ENCODE peak calls at places on chromosomes 1 and 21, in eight cellular contexts. E, V, R, U, L, P, D and Q are unnamed samples.

GRCh38 chr21:24895885-24896734 is 711.2 kb downstream of the MRPL39 start:
- ATAC-seq in D (no peak), U (no peak), E (no peak), R (peak; percentile 87), P (peak; percentile 70), V (no peak), L (no peak), Q (no peak)

GRCh38 chr1:153032677-153033308 is 1.8 kb downstream of the SPRR1B start:
- ATAC-seq in R (peak; percentile 67), D (peak; percentile 80), L (peak; percentile 75), P (peak; percentile 100), E (peak; percentile 98), V (peak; percentile 53), U (peak; percentile 43), Q (no peak)

GRCh38 chr1:57599233-57599994 is 175.6 kb upstream of the DAB1 start:
- ATAC-seq in R (no peak), D (no peak), E (no peak), V (no peak), L (no peak), P (peak; percentile 18), U (no peak), Q (peak; percentile 36)

GRCh38 chr1:12567288-12567819 is 50.7 kb downstream of the DHRS3 start:
- ATAC-seq in L (peak; percentile 17), D (peak; percentile 30), R (no peak), P (no peak), U (no peak), V (peak; percentile 20), E (no peak), Q (peak; percentile 9)

GRCh38 chr1:184427722-184428121 is 40.9 kb downstream of the C1orf21 start:
- ATAC-seq in P (no peak), D (no peak), R (no peak), U (peak; percentile 63), L (no peak), V (no peak), E (no peak), Q (no peak)

GRCh38 chr1:1063261-1063944 is 10.7 kb downstream of the RNF223 start:
- ATAC-seq in P (no peak), D (no peak), U (no peak), E (peak; percentile 5), V (peak; percentile 25), L (no peak), R (peak; percentile 4), Q (no peak)

GRCh38 chr21:41611966-41612606 is 104.1 kb upstream of the TMPRSS2 start:
- ATAC-seq in E (peak; percentile 89), U (no peak), R (peak; percentile 77), L (peak; percentile 85), P (peak; percentile 81), V (peak; percentile 81), D (peak; percentile 74), Q (no peak)

GRCh38 chr1:147821883-147822282 is 61.5 kb upstream of the GJA5 start:
- ATAC-seq in R (no peak), P (no peak), V (no peak), E (no peak), L (no peak), D (no peak), U (peak; percentile 84), Q (peak; percentile 95)

GRCh38 chr1:231408528-231409094 is 13.5 kb downstream of the EGLN1 start:
- ATAC-seq in P (no peak), V (peak; percentile 32), R (peak; percentile 18), L (no peak), D (no peak), E (peak; percentile 13), U (no peak), Q (no peak)

GRCh38 chr1:224113005-224113404 is 906 bp upstream of the FBXO28 start:
- ATAC-seq in P (no peak), L (no peak), R (no peak), V (no peak), D (no peak), E (no peak), U (no peak), Q (no peak)
- TF ChIP-seq POLR2AphosphoS5 in P (no peak), L (no peak), R (no peak), V (no peak), D (no peak), E (no peak), U (no peak), Q (no peak)

GRCh38 chr1:160638540-160638857 is 8.3 kb downstream of the SLAMF1 start:
- ATAC-seq in L (no peak), P (no peak), U (no peak), R (no peak), D (no peak), E (no peak), V (no peak), Q (no peak)
- H3K4me1 ChIP-seq in L (peaks cover 28% of the 10 kb centered on the region), P (peaks cover 9% of the 10 kb centered on the region), U (no peaks in the 10 kb centered on the region), R (peaks cover 50% of the 10 kb centered on the region), D (peaks cover 3% of the 10 kb centered on the region), E (no peaks in the 10 kb centered on the region), V (no peaks in the 10 kb centered on the region), Q (no peaks in the 10 kb centered on the region)

DNA sequence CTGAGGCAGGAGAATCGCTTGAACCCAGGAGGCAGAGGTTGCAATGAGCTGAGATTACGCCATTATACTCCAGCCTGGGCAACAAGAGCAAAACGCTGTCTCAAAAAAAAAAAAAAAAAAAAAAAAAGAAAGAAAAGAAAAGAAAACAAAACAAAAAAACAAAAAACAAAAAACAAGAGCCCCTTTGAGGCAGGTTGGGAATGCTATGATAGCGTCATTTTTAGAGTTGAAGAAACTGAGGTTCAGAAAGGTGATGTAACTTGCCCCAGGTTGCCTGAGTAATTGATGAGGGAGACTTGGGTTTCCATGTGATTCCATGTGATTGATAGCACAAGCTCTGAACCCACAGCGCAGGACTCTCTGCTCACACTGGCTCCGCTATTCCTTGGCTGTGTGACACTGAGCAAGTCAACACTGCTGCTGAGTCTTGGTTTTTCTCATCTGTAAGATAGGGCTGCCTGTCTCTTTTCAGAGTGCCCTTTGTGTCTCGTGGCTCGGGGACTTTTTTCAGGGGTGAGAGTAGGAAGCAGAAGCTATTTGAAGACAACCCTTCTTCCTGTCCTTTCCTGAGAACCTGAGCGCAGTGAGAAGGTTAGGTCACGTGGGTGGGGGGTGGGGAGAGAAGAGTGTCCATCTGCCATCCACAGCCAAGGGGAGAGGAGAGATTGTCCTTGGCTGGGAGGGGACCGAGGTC is 2.5 kb downstream of the CNR2 start:
- ATAC-seq in E (no peak), R (peak; percentile 39), U (no peak), L (no peak), D (peak; percentile 18), V (no peak), P (no peak), Q (no peak)
- TF ChIP-seq POLR2AphosphoS5 in E (no peak), R (peak; percentile 89), U (no peak), L (no peak), D (no peak), V (no peak), P (no peak), Q (no peak)

DNA sequence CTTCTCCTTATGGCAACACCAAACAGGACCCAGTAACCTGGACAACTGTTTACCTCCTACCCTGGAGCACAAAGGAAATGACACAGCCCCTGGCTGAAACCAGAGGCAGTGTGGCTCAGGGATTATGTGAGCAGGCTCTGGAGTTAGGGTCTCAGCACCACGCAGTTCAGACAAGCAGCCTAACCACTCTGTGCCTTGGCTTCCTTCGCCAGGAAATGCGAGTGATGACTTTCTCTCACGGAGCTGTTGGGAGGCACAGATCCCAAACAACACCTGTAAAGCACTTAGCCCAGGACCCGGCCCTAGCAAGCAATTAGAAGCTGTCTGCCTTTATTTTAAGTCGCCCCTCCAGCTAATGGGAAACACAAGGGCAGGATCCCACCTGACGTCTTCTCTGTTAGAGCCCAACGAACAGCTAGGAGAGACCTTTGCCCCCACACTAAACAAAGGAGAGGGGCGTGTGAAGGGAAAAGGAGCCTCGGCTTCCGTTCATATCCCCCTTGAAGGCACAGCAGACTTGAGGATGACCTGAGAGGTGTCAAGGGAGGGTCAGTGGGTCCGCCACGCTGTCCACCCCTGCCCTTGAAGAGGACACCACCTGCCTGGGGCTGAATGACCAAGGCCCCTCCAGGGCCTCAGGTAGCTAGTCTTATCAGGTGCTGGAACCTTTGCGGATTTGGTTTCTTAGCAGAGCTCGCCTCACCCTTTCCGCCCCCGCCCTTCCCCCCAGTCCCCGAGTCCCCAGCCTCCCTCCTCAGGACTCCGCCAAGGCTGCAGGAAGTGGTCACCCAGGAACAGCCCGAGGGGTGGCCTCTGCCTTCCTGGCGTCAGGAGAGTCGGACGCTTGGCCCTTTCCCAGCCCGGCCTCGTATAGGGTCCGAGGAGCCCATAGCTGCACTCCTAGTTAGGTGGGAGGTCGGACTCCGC is 836 bp downstream of the TMEM63A start:
- ATAC-seq in U (peak; percentile 66), E (peak; percentile 14), P (peak; percentile 10), L (peak; percentile 13), D (peak; percentile 78), R (peak; percentile 51), V (peak; percentile 47), Q (peak; percentile 35)
- H3K4me1 ChIP-seq in U (peaks cover 54% of the 10 kb centered on the region), E (peaks cover 39% of the 10 kb centered on the region), P (peaks cover 31% of the 10 kb centered on the region), L (peaks cover 66% of the 10 kb centered on the region), D (peaks cover 23% of the 10 kb centered on the region), R (peaks cover 30% of the 10 kb centered on the region), V (peaks cover 40% of the 10 kb centered on the region), Q (no peaks in the 10 kb centered on the region)

GRCh38 chr1:25743164-25744139 is 56.5 kb upstream of the SELENON start:
- ATAC-seq in R (peak; percentile 64), D (no peak), P (no peak), V (peak; percentile 24), U (peak; percentile 68), L (no peak), E (no peak), Q (peak; percentile 84)
- TF ChIP-seq POLR2AphosphoS5 in R (no peak), D (no peak), P (no peak), V (no peak), U (no peak), L (no peak), E (no peak), Q (peak; percentile 96)

DNA sequence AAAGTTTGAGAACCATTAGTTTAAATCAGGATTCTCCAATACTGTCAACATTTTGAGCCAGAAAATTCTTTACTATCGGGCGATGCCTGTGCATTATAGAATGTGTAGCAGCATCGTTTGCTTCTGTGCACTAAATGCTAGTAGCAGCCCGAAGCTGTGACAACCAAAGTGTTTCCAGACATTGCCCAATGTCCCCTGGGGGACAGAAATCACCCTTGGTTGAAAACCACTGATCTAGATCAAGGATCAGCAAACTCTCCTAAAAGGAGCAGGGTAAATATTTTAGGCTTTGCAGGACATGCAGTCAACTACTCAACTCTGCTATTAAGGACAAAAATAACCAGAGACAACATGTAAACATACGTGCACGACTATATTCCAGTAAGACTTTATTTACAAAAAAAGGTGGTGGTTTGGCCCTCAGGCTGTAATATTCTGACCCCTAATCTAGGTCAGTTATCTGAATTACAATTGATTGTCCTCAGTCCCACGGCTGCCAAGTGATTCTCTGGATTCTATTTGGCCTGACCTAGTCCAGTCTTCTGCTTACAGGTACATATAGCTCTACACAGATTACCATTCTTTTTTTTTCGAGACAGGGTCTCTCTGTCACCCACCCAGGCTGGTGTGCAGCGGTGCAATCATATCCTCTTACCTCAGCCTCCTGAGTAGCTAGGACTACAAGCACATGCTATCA is 10.6 kb downstream of the FAF1 start:
- ATAC-seq in L (no peak), D (no peak), E (no peak), R (no peak), P (no peak), V (no peak), U (no peak), Q (no peak)
- H3K4me1 ChIP-seq in L (peaks cover 12% of the 10 kb centered on the region), D (peaks cover 10% of the 10 kb centered on the region), E (no peaks in the 10 kb centered on the region), R (peaks cover 7% of the 10 kb centered on the region), P (no peaks in the 10 kb centered on the region), V (peaks cover 13% of the 10 kb centered on the region), U (peaks cover 4% of the 10 kb centered on the region), Q (no peaks in the 10 kb centered on the region)

DNA sequence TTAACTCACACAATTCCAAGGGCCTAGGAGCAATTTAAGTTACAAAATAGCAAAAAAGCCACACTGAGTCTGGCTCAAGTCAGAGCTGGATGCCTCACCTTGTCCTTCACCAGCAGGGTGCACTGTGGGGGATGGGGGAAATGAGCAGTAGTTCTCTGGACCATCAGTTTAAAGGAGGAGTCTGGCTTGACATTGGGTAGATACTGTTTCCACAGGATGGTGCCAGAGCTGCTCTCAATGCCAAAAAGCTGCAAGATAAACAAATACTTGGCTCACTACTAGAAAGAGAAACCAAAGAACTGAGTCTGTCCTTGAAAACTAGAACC is 18.8 kb downstream of the EMC1 start:
- ATAC-seq in P (no peak), D (peak; percentile 72), U (no peak), E (peak; percentile 62), R (no peak), V (no peak), L (peak; percentile 67), Q (peak; percentile 74)
- TF ChIP-seq POLR2AphosphoS5 in P (no peak), D (no peak), U (no peak), E (no peak), R (no peak), V (no peak), L (no peak), Q (no peak)